ENCODE peak calls at places on chromosomes 7 and 10, in six cellular contexts. O is H9, T is NB4, H is heart right ventricle, K is IMR-90, C is stomach. W is an unnamed sample.

GRCh38 chr7:6385110-6385792 is 62.5 kb downstream of the DAGLB start:
- DNase-seq in K (peak), O (no peak), T (no peak), C (no peak), H (no peak), W (peak)

GRCh38 chr10:58107506-58107905 is 160.2 kb downstream of the IPMK start:
- DNase-seq in T (no peak), K (peak), H (no peak), C (no peak), O (no peak), W (peak)

GRCh38 chr7:260441-261281 is 29.3 kb upstream of the FOXL3 start:
- DNase-seq in C (no peak), O (no peak), T (no peak), H (no peak), K (no peak), W (no peak)

GRCh38 chr10:63268798-63269503 is 135.8 kb downstream of the NRBF2 start:
- DNase-seq in H (peak), O (peak), C (peak), K (peak), T (peak), W (peak)

GRCh38 chr7:120588411-120588810 is 269.5 kb downstream of the TSPAN12 start:
- DNase-seq in T (no peak), H (no peak), C (no peak), K (no peak), O (no peak), W (no peak)

GRCh38 chr10:113518816-113519591 is 33.8 kb upstream of the HABP2 start:
- DNase-seq in T (no peak), C (no peak), K (no peak), O (no peak), H (no peak), W (no peak)

GRCh38 chr7:48832303-48832845 is 92.0 kb upstream of the CDC14C start:
- DNase-seq in H (no peak), K (no peak), O (no peak), C (no peak), T (no peak), W (no peak)

GRCh38 chr7:118080947-118081346 is 103.0 kb upstream of the LSM8 start:
- DNase-seq in H (no peak), O (peak), K (peak), C (no peak), T (peak), W (no peak)

GRCh38 chr7:151503902-151504714 is 15.6 kb downstream of the RHEB start:
- DNase-seq in H (no peak), K (peak), C (no peak), T (peak), O (no peak), W (peak)

GRCh38 chr7:107779647-107780099 is 23.4 kb downstream of the SLC26A3 start:
- DNase-seq in K (no peak), C (no peak), H (no peak), T (no peak), O (no peak), W (peak)

GRCh38 chr10:102796407-102797176 is 40.6 kb downstream of the CYP17A1 start:
- DNase-seq in T (peak), O (no peak), H (peak), K (peak), C (peak), W (no peak)

GRCh38 chr10:68330852-68331454 is 911 bp upstream of the HNRNPH3 start:
- DNase-seq in C (no peak), T (no peak), O (peak), H (peak), K (peak), W (no peak)

GRCh38 chr7:8176370-8177081 is 85.4 kb downstream of the ICA1 start:
- DNase-seq in T (peak), K (no peak), O (no peak), H (no peak), C (no peak), W (no peak)

GRCh38 chr10:49231421-49231820 is 43.2 kb upstream of the TMEM273 start:
- DNase-seq in T (no peak), C (no peak), K (no peak), O (no peak), H (no peak), W (no peak)

GRCh38 chr7:2034291-2035201 is 198.2 kb downstream of the MAD1L1 start:
- DNase-seq in T (no peak), K (no peak), H (no peak), O (no peak), C (no peak), W (no peak)

GRCh38 chr10:115417585-115418265 is 324.6 kb downstream of the ATRNL1 start:
- DNase-seq in C (no peak), O (peak), H (no peak), T (peak), K (peak), W (peak)

GRCh38 chr10:100485841-100486495 is 23.2 kb downstream of the WNT8B start:
- DNase-seq in C (no peak), K (no peak), H (no peak), T (no peak), O (peak), W (no peak)

GRCh38 chr10:26528048-26528447 is 89.9 kb downstream of the APBB1IP start:
- DNase-seq in H (no peak), K (no peak), O (no peak), C (no peak), T (no peak), W (no peak)

GRCh38 chr10:9299966-9300365 is 1245.5 kb downstream of the GATA3 start:
- DNase-seq in H (no peak), T (no peak), O (no peak), C (no peak), K (no peak), W (no peak)

GRCh38 chr10:79444243-79445119 is 943 bp downstream of the ZCCHC24 start:
- DNase-seq in H (peak), K (peak), T (peak), C (peak), O (peak), W (peak)

GRCh38 chr7:12436126-12436525 is 32.5 kb upstream of the VWDE start:
- DNase-seq in T (peak), O (no peak), H (no peak), C (no peak), K (no peak), W (no peak)

GRCh38 chr10:120689766-120690539 is 161.2 kb upstream of the WDR11 start:
- DNase-seq in H (no peak), C (no peak), O (no peak), K (no peak), T (no peak), W (no peak)

GRCh38 chr7:30028749-30029635 is 780 bp downstream of the PLEKHA8 start:
- DNase-seq in C (no peak), K (peak), O (peak), H (peak), T (peak), W (peak)

GRCh38 chr7:2966466-2967078 is 77.1 kb downstream of the CARD11 start:
- DNase-seq in O (peak), K (no peak), C (peak), H (no peak), T (no peak), W (no peak)

GRCh38 chr7:113094517-113095249 is 8.1 kb upstream of the GPR85 start:
- DNase-seq in C (no peak), H (no peak), T (no peak), O (no peak), K (no peak), W (no peak)

GRCh38 chr7:69419928-69420327 is 178.3 kb upstream of the AUTS2 start:
- DNase-seq in K (no peak), C (no peak), O (no peak), H (no peak), T (peak), W (no peak)

GRCh38 chr7:33061282-33061928 is 1.2 kb downstream of the NT5C3A start:
- DNase-seq in H (no peak), C (no peak), O (no peak), T (peak), K (no peak), W (no peak)

GRCh38 chr10:98215378-98215777 is 52.6 kb downstream of the LOXL4 start:
- DNase-seq in H (no peak), O (no peak), K (no peak), T (no peak), C (no peak), W (no peak)

GRCh38 chr7:2405601-2406345 is 2.4 kb downstream of the CHST12 start:
- DNase-seq in C (no peak), T (peak), O (no peak), K (no peak), H (no peak), W (no peak)

GRCh38 chr10:5683065-5683464 is 1.6 kb upstream of the TASOR2 start:
- DNase-seq in H (no peak), C (no peak), O (no peak), T (no peak), K (no peak), W (no peak)

GRCh38 chr10:5681930-5682329 is 2.7 kb upstream of the TASOR2 start:
- DNase-seq in T (no peak), K (no peak), H (no peak), C (no peak), O (no peak), W (no peak)

GRCh38 chr10:5684318-5684970 is at the start of gene TASOR2:
- DNase-seq in C (peak), K (peak), H (peak), T (peak), O (peak), W (peak)

GRCh38 chr10:5685764-5686240 is 1.2 kb downstream of the TASOR2 start:
- DNase-seq in C (no peak), O (no peak), K (peak), T (no peak), H (no peak), W (peak)

DNA sequence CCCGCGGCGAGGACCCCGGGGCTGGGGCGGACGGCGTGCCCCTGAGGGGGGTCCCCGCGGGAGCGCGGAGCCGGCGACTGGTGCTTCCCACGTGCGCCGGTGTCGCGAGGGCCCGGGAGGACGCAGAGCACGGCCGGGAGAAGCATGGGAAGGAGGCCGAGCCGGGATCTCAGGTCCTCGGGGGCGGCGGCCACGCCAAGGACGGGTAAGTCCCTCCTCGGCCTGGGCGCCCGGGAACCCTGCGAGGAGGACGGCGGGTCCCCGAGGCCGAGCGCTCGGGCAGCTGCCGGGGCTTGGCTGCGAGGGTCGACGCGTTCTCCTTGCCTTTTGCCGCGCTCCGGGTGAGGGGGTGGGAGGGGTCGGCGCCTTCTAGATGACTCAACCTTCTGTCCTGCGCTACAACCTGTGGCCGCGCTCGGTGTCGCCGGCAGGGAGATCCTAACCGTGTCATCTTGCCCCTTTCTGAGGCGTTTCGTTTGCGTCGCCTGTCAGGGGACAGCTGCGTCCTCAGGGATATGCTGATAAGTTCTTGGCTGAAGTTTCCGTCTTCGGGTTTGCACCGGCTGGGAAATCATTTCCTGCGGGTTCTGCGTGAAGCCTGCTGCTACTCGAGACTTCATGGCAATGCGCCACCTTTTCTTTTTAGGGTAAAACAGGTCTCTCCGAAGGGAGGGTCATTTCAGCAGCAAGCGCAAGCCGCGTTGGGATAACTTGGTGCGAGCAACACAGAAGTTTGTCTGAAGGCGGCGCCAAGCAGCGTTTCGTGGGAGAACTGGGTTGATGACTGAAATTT is 529 bp downstream of the TASOR2 start:
- DNase-seq in C (peak), K (peak), T (peak), H (peak), O (peak), W (peak)
- TF ChIP-seq CTCF in C (no peak), K (peak), T (peak), H (peak), O (peak), W (peak)

GRCh38 chr10:132712698-132713232 is 73.2 kb downstream of the NKX6-2 start:
- DNase-seq in C (no peak), O (no peak), T (no peak), H (peak), K (no peak), W (no peak)
- TF ChIP-seq CTCF in C (no peak), O (no peak), T (no peak), H (no peak), K (no peak), W (no peak)

GRCh38 chr7:100100420-100101015 is 679 bp downstream of the MCM7 start:
- DNase-seq in C (peak), O (peak), K (peak), T (peak), H (peak), W (peak)
- TF ChIP-seq CTCF in C (no peak), O (no peak), K (no peak), T (no peak), H (no peak), W (no peak)

GRCh38 chr7:46478046-46478445 is 557.0 kb upstream of the IGFBP3 start:
- DNase-seq in O (no peak), T (peak), H (no peak), C (no peak), K (peak), W (no peak)
- TF ChIP-seq CTCF in O (no peak), T (no peak), H (no peak), C (no peak), K (peak), W (no peak)

GRCh38 chr7:27918503-27918902 is 178.5 kb downstream of the TAX1BP1 start:
- DNase-seq in T (no peak), H (no peak), K (no peak), O (no peak), C (no peak), W (no peak)

GRCh38 chr7:27922907-27923306 is 182.9 kb downstream of the TAX1BP1 start:
- DNase-seq in C (no peak), K (no peak), H (no peak), T (peak), O (no peak), W (no peak)

GRCh38 chr7:27923308-27923980 is 183.5 kb downstream of the TAX1BP1 start:
- DNase-seq in O (no peak), T (no peak), C (no peak), H (peak), K (no peak), W (peak)

GRCh38 chr7:27920281-27920946 is 180.5 kb downstream of the TAX1BP1 start:
- DNase-seq in C (no peak), K (no peak), T (no peak), H (no peak), O (no peak), W (no peak)

DNA sequence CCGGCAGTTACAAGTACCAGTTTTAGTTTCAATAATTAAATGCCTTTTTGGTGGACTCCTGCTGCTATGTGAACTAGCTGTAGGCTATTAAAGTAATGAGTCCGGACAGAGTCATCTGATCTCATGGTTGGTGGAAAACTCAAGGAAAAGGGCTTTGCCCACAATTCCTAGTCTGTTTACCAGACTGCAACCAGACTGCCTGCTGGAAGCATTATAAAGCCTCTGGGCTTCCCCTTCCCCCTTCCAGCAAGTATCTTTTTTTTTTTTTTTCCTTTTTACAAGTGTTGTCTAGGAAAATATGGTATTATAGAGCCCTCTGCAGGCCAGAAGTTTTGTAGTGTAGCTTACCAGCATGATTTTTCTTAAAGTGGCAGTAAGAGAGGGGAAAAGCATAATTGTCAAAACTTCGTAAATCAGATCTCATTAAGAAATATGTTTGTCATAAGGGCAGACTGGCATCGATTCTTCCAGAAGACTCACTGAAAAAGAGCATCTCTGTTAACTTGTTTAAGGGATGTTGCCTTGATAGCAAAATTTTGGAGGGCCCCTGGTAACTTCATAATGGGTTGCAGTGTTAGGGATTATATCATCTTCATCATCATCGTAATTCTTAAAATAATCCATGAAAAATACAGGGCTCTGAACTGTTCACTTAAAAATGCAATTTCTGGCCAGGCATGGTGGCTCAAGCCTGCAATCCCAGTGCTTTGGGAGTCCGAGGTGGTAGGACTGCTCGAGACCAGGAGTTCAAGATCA is 181.3 kb downstream of the TAX1BP1 start:
- DNase-seq in C (no peak), O (no peak), T (peak), H (no peak), K (peak), W (peak)
- TF ChIP-seq CTCF in C (no peak), O (peak), T (peak), H (peak), K (peak), W (peak)

GRCh38 chr10:32346551-32347362 is at the start of gene EPC1:
- DNase-seq in H (peak), T (peak), C (peak), K (peak), O (peak), W (peak)
- TF ChIP-seq CTCF in H (no peak), T (no peak), C (no peak), K (no peak), O (no peak), W (no peak)